ENCODE peak calls at places on chromosomes 2 and 18, in ten cellular contexts. T is transverse colon, X is tibial nerve, E is stomach, A is A549, O is suprapubic skin, V is K562, H is HepG2, Q is sigmoid colon, M is GM12878. N is an unnamed sample.

GRCh38 chr2:234251326-234252271 is 201.1 kb downstream of the SPP2 start:
- DNase-seq in H (peak), M (no peak), E (no peak), V (no peak), X (no peak), A (peak), Q (peak), O (peak), T (peak), N (no peak)

GRCh38 chr18:47944972-47945843 is 14.7 kb upstream of the SMAD2 start:
- DNase-seq in E (no peak), V (no peak), O (no peak), Q (no peak), H (peak), T (no peak), A (peak), X (no peak), M (no peak), N (no peak)

GRCh38 chr2:50514881-50515280 is 517.1 kb downstream of the NRXN1 start:
- DNase-seq in E (no peak), H (no peak), V (no peak), O (no peak), M (no peak), Q (no peak), A (no peak), X (no peak), T (no peak), N (no peak)

GRCh38 chr2:33812707-33813106 is 213.6 kb upstream of the FAM98A start:
- DNase-seq in M (no peak), O (no peak), E (no peak), H (no peak), A (no peak), Q (no peak), T (no peak), V (no peak), X (no peak), N (no peak)

GRCh38 chr2:144946263-144946662 is 426.3 kb upstream of the ZEB2 start:
- DNase-seq in A (no peak), E (no peak), M (no peak), H (no peak), O (no peak), V (no peak), T (peak), Q (no peak), X (no peak), N (no peak)

GRCh38 chr2:152376968-152377367 is 42.0 kb downstream of the FMNL2 start:
- DNase-seq in V (no peak), M (no peak), T (no peak), A (no peak), Q (no peak), O (no peak), H (no peak), E (no peak), X (no peak), N (no peak)

GRCh38 chr2:120346667-120347358 is 877 bp downstream of the INHBB start:
- DNase-seq in Q (no peak), V (no peak), X (no peak), E (no peak), A (peak), M (no peak), T (no peak), O (no peak), H (no peak), N (peak)

GRCh38 chr18:63322246-63322645 is 2.7 kb upstream of the BCL2 start:
- DNase-seq in E (no peak), O (no peak), A (no peak), Q (no peak), M (no peak), H (no peak), X (no peak), V (no peak), T (no peak), N (no peak)

GRCh38 chr2:209125291-209125690 is 298.6 kb upstream of the MAP2 start:
- DNase-seq in E (no peak), M (no peak), H (no peak), A (no peak), Q (no peak), X (no peak), T (no peak), V (no peak), O (no peak), N (no peak)

GRCh38 chr18:8480506-8481328 is 128.5 kb upstream of the RAB12 start:
- DNase-seq in X (no peak), E (peak), A (peak), T (no peak), O (no peak), H (peak), Q (peak), M (no peak), V (no peak), N (peak)

GRCh38 chr2:69046221-69046662 is 33.3 kb downstream of the ANTXR1 start:
- DNase-seq in M (no peak), H (peak), V (no peak), E (peak), Q (no peak), X (no peak), T (no peak), A (peak), O (no peak), N (no peak)

GRCh38 chr2:216634317-216635148 is 1.3 kb downstream of the IGFBP2 start:
- DNase-seq in V (no peak), X (no peak), O (no peak), H (no peak), M (no peak), A (no peak), Q (no peak), E (no peak), T (peak), N (no peak)

GRCh38 chr18:54946149-54946581 is 13.1 kb downstream of the CCDC68 start:
- DNase-seq in V (peak), A (peak), Q (no peak), X (no peak), E (peak), M (peak), O (no peak), T (peak), H (peak), N (no peak)

GRCh38 chr2:147810883-147811765 is 33.7 kb upstream of the ACVR2A start:
- DNase-seq in M (no peak), V (no peak), Q (no peak), E (no peak), H (no peak), A (no peak), X (no peak), T (no peak), O (no peak), N (no peak)

GRCh38 chr18:79542876-79543750 is 136.5 kb upstream of the CTDP1 start:
- DNase-seq in E (peak), X (no peak), Q (no peak), O (no peak), T (no peak), H (no peak), V (no peak), M (no peak), A (no peak), N (no peak)

GRCh38 chr2:26347286-26347865 is 787 bp upstream of the ADGRF3 start:
- DNase-seq in E (no peak), H (no peak), M (no peak), O (no peak), X (no peak), T (no peak), V (no peak), A (no peak), Q (no peak), N (no peak)

GRCh38 chr2:11962707-11963358 is 216.4 kb downstream of the LPIN1 start:
- DNase-seq in A (no peak), E (no peak), V (no peak), M (no peak), X (no peak), H (no peak), Q (no peak), O (no peak), T (no peak), N (no peak)

GRCh38 chr18:75128911-75129716 is 79.8 kb downstream of the PTGR3 start:
- DNase-seq in T (no peak), O (peak), M (no peak), X (no peak), H (no peak), V (no peak), E (no peak), Q (no peak), A (no peak), N (no peak)

GRCh38 chr2:26599387-26599786 is 41.8 kb downstream of the CIB4 start:
- DNase-seq in A (no peak), E (no peak), M (no peak), Q (no peak), T (no peak), X (no peak), O (no peak), H (no peak), V (no peak), N (no peak)

GRCh38 chr18:57918601-57919000 is 115.5 kb upstream of the ATP8B1 start:
- DNase-seq in Q (no peak), X (no peak), T (no peak), H (no peak), E (no peak), O (no peak), M (no peak), A (no peak), V (no peak), N (no peak)

GRCh38 chr18:38972571-38972970 is 1407.0 kb upstream of the CELF4 start:
- DNase-seq in M (no peak), X (no peak), A (no peak), H (no peak), T (no peak), Q (no peak), E (no peak), O (no peak), V (no peak), N (no peak)

GRCh38 chr2:8424997-8425900 is 256.6 kb upstream of the ID2 start:
- DNase-seq in M (peak), T (no peak), O (no peak), H (no peak), X (no peak), V (no peak), E (no peak), Q (peak), A (no peak), N (no peak)

GRCh38 chr2:86822668-86823067 is 32.0 kb upstream of the CD8A start:
- DNase-seq in M (no peak), O (no peak), T (no peak), X (no peak), E (no peak), V (no peak), Q (no peak), A (no peak), H (no peak), N (no peak)

GRCh38 chr2:145617906-145618305 is 1098.0 kb upstream of the ZEB2 start:
- DNase-seq in A (no peak), E (no peak), X (no peak), T (no peak), M (no peak), O (no peak), H (no peak), Q (no peak), V (no peak), N (no peak)

GRCh38 chr18:55503167-55503820 is 84.7 kb downstream of the TCF4 start:
- DNase-seq in T (no peak), A (no peak), H (no peak), M (no peak), Q (no peak), V (no peak), E (no peak), X (no peak), O (no peak), N (no peak)

GRCh38 chr2:214297424-214297823 is 113.4 kb upstream of the VWC2L start:
- DNase-seq in X (no peak), O (no peak), Q (no peak), A (no peak), E (no peak), H (no peak), T (no peak), M (no peak), V (no peak), N (no peak)

GRCh38 chr2:128639693-128640092 is 321.0 kb upstream of the HS6ST1 start:
- DNase-seq in Q (peak), O (peak), H (no peak), A (no peak), M (no peak), T (no peak), V (no peak), X (no peak), E (peak), N (no peak)

GRCh38 chr2:88016948-88017779 is 817 bp upstream of the RNU2-63P start:
- DNase-seq in X (no peak), E (peak), H (peak), A (peak), V (peak), Q (peak), M (peak), T (peak), O (peak), N (no peak)

GRCh38 chr2:241882090-241882625 is 12.6 kb downstream of the RTP5 start:
- DNase-seq in T (peak), V (peak), O (no peak), E (peak), Q (peak), X (peak), A (no peak), M (no peak), H (no peak), N (peak)
- TF ChIP-seq CTCF in T (no peak), V (peak), O (no peak), E (no peak), Q (no peak), X (no peak), A (no peak), M (peak), H (peak), N (no peak)

GRCh38 chr2:201135396-201135795 is 19.4 kb downstream of the CFLAR start:
- DNase-seq in A (no peak), V (no peak), Q (no peak), E (no peak), H (no peak), X (no peak), O (no peak), T (no peak), M (no peak), N (no peak)
- TF ChIP-seq POLR2A in A (no peak), V (no peak), Q (no peak), E (no peak), H (no peak), X (no peak), O (no peak), T (no peak), M (no peak), N (no peak)

DNA sequence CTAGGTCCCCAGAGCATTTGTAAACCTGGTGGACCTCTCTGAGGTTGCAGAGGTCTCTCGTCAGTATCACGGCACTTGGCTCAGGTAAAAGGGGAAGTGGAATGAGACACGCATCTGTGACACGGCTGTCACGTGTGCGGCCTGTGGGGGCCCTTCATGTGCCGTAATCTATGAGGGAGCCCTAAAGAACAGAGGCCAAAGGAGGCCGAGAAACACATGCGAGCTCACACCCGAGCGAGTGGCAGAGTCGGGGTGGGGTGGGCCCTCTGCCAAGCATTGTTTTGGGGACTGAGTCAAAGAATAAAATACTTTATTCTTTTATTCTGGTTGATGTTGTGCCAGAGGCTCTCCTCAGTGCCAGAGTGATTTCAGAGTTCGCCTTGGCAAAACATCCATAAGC is 43.2 kb downstream of the PLB1 start:
- DNase-seq in O (no peak), T (peak), H (no peak), E (no peak), A (no peak), Q (no peak), V (no peak), X (no peak), M (no peak), N (no peak)
- TF ChIP-seq EP300 in O (no peak), T (no peak), H (no peak), E (no peak), A (no peak), Q (no peak), V (no peak), X (peak), M (no peak), N (no peak)

DNA sequence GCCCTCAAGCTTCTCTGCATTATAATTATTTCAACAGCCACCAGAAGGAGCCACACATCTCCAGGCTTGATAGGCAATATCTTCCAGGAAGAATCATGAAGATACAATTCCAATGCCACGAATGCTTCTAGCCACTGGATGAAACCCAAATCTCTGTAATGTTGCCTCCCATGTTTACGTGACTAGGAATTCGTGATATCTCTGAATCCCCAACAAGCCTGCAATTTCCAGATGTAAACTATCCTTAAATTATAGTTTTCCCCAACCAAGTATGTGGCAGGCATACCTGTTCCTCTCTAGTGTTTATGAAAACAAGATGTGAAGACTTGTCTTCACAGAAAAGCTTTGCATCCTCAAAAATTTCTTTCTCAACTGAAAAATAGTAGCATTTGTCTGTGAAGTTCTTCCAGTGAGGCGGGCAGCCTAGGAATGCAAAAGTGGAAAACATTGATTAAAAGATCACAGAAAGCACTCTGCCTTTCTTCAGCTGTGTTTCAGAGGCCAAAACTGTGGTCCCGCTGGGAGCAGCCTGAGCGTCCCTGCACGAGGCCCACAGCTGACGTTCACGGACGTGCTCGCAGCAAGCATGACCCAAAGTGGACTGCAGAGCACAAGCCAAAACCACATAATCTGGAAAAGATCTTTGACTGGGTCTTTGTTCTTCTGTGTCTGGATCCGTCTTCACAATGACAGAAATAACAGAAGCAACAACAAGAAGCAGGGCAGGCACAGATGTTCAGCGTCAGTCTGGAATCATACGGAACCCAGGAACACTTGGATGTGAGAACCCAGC is 65.1 kb upstream of the THOC1 start:
- DNase-seq in M (no peak), O (no peak), V (no peak), T (peak), H (no peak), X (peak), A (no peak), Q (peak), E (no peak), N (no peak)
- TF ChIP-seq CTCF in M (no peak), O (no peak), V (no peak), T (no peak), H (no peak), X (no peak), A (no peak), Q (no peak), E (no peak), N (no peak)

DNA sequence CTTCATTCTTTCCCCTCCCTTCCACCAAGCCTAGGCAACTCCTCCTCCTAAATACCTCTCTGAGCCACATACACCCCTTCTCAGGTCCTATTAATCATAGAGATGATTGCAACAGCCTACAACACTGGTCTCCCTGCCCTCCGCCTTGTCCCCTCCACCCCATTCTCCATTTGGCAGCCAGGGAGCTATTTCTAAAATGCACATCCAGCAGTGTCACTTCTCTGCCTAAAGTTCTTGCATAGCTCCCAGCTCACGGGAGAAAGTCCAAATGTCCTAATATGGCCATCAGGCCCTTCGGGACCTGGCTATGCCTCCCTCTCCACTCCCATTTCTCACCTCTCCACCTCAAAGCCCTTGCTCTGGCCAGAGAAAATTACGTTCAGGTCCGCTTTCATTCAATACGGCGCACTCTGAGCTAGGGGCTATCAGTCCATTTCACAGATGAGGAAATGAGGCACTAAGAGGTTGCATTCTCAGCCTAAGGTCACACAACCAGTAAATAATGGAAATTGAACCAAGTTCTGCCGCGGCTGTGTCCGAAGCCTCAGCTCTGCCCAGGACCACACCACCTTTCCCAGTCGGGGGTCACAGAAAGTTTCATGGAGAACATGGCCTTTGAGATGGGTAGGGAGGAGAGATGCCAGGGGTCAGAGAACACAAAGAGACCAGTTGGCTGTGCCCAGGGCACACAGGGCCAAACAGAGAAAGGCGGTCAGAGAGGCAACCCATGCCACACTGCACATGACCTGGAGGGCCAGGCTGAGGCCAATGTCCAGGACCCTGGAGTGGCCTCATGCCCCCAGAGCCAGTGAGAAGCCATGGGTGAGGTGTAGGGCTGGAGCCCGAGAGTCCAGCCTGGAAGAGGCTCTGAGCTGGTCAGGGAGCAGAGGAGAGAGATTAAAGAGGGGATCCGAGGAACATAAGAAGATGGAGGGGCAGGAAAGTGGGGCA is 72.8 kb downstream of the TNS1 start:
- DNase-seq in V (no peak), T (peak), X (no peak), Q (peak), H (peak), M (no peak), O (no peak), E (no peak), A (no peak), N (no peak)
- TF ChIP-seq POLR2A in V (no peak), T (no peak), X (no peak), Q (no peak), H (no peak), M (no peak), O (no peak), E (no peak), A (no peak), N (no peak)